ENCODE peak calls at places on chromosome 14, in five cellular contexts. One of them, this sample, is unnamed.
A peak's percentile ranks its signal among the peaks of the same experiment; 100 is the strongest.

GRCh38 chr14:43005807-43006206 is 1399.1 kb downstream of the LRFN5 start:
- DNase-seq in GM12878: no peak
- DNase-seq in HepG2: no peak
- DNase-seq in HCT116: no peak
- DNase-seq in SK-N-SH: no peak
- DNase-seq in this sample: no peak

GRCh38 chr14:37466003-37466622 is 128.9 kb downstream of the FOXA1 start:
- DNase-seq in GM12878: no peak
- DNase-seq in HepG2: peak; percentile 21
- DNase-seq in HCT116: no peak
- DNase-seq in SK-N-SH: no peak
- DNase-seq in this sample: no peak

GRCh38 chr14:68784298-68784910 is 8.5 kb downstream of the ZFP36L1 start:
- DNase-seq in GM12878: no peak
- DNase-seq in HepG2: peak; percentile 99
- DNase-seq in HCT116: no peak
- DNase-seq in SK-N-SH: no peak
- DNase-seq in this sample: no peak

GRCh38 chr14:71138236-71139057 is 231.2 kb downstream of the PCNX1 start:
- DNase-seq in GM12878: no peak
- DNase-seq in HepG2: no peak
- DNase-seq in HCT116: no peak
- DNase-seq in SK-N-SH: no peak
- DNase-seq in this sample: no peak

GRCh38 chr14:35534130-35534883 is at the start of gene INSM2:
- DNase-seq in GM12878: no peak
- DNase-seq in HepG2: no peak
- DNase-seq in HCT116: no peak
- DNase-seq in SK-N-SH: no peak
- DNase-seq in this sample: no peak

GRCh38 chr14:36270191-36270590 is 50.2 kb downstream of the MBIP start:
- DNase-seq in GM12878: no peak
- DNase-seq in HepG2: no peak
- DNase-seq in HCT116: no peak
- DNase-seq in SK-N-SH: no peak
- DNase-seq in this sample: no peak

GRCh38 chr14:100285021-100285912 is 21.0 kb downstream of the SLC25A29 start:
- DNase-seq in GM12878: no peak
- DNase-seq in HepG2: peak; percentile 40
- DNase-seq in HCT116: no peak
- DNase-seq in SK-N-SH: peak; percentile 99
- DNase-seq in this sample: no peak

GRCh38 chr14:95138876-95139275 is 18.5 kb downstream of the DICER1 start:
- DNase-seq in GM12878: no peak
- DNase-seq in HepG2: no peak
- DNase-seq in HCT116: no peak
- DNase-seq in SK-N-SH: no peak
- DNase-seq in this sample: no peak

GRCh38 chr14:63276492-63277342 is 42.0 kb downstream of the GPHB5 start:
- DNase-seq in GM12878: no peak
- DNase-seq in HepG2: peak; percentile 17
- DNase-seq in HCT116: peak; percentile 21
- DNase-seq in SK-N-SH: peak; percentile 48
- DNase-seq in this sample: no peak

GRCh38 chr14:73741876-73742519 is 27.8 kb upstream of the PNMA1 start:
- DNase-seq in GM12878: no peak
- DNase-seq in HepG2: no peak
- DNase-seq in HCT116: no peak
- DNase-seq in SK-N-SH: peak; percentile 44
- DNase-seq in this sample: no peak

GRCh38 chr14:59464651-59465569 is at the start of gene GPR135:
- DNase-seq in GM12878: no peak
- DNase-seq in HepG2: peak; percentile 24
- DNase-seq in HCT116: no peak
- DNase-seq in SK-N-SH: peak; percentile 86
- DNase-seq in this sample: no peak

GRCh38 chr14:64764641-64765520 is 60.7 kb downstream of the PLEKHG3 start:
- DNase-seq in GM12878: no peak
- DNase-seq in HepG2: peak; percentile 53
- DNase-seq in HCT116: peak; percentile 44
- DNase-seq in SK-N-SH: peak; percentile 90
- DNase-seq in this sample: peak; percentile 48

GRCh38 chr14:93006484-93007128 is 83.7 kb downstream of the CHGA start:
- DNase-seq in GM12878: no peak
- DNase-seq in HepG2: no peak
- DNase-seq in HCT116: no peak
- DNase-seq in SK-N-SH: no peak
- DNase-seq in this sample: no peak

GRCh38 chr14:34693228-34693939 is 21.0 kb downstream of the CFL2 start:
- DNase-seq in GM12878: no peak
- DNase-seq in HepG2: peak; percentile 45
- DNase-seq in HCT116: peak; percentile 37
- DNase-seq in SK-N-SH: no peak
- DNase-seq in this sample: no peak

GRCh38 chr14:39247256-39247655 is 13.5 kb downstream of the MIA2 start:
- DNase-seq in GM12878: no peak
- DNase-seq in HepG2: no peak
- DNase-seq in HCT116: no peak
- DNase-seq in SK-N-SH: no peak
- DNase-seq in this sample: no peak

GRCh38 chr14:77203611-77204456 is 22.2 kb downstream of the TMEM63C start:
- DNase-seq in GM12878: no peak
- DNase-seq in HepG2: no peak
- DNase-seq in HCT116: no peak
- DNase-seq in SK-N-SH: peak; percentile 70
- DNase-seq in this sample: no peak

GRCh38 chr14:86897704-86898513 is 1095.1 kb downstream of the GALC start:
- DNase-seq in GM12878: no peak
- DNase-seq in HepG2: peak; percentile 82
- DNase-seq in HCT116: no peak
- DNase-seq in SK-N-SH: no peak
- DNase-seq in this sample: no peak

GRCh38 chr14:86897224-86897623 is 1095.8 kb downstream of the GALC start:
- DNase-seq in GM12878: no peak
- DNase-seq in HepG2: no peak
- DNase-seq in HCT116: no peak
- DNase-seq in SK-N-SH: no peak
- DNase-seq in this sample: no peak

GRCh38 chr14:86892167-86892956 is 1100.6 kb downstream of the GALC start:
- DNase-seq in GM12878: no peak
- DNase-seq in HepG2: peak; percentile 79
- DNase-seq in HCT116: no peak
- DNase-seq in SK-N-SH: no peak
- DNase-seq in this sample: no peak
- TF ChIP-seq YY1 in GM12878: no peak
- TF ChIP-seq YY1 in HepG2: no peak
- TF ChIP-seq YY1 in HCT116: no peak
- TF ChIP-seq YY1 in SK-N-SH: no peak
- TF ChIP-seq YY1 in this sample: no peak

DNA sequence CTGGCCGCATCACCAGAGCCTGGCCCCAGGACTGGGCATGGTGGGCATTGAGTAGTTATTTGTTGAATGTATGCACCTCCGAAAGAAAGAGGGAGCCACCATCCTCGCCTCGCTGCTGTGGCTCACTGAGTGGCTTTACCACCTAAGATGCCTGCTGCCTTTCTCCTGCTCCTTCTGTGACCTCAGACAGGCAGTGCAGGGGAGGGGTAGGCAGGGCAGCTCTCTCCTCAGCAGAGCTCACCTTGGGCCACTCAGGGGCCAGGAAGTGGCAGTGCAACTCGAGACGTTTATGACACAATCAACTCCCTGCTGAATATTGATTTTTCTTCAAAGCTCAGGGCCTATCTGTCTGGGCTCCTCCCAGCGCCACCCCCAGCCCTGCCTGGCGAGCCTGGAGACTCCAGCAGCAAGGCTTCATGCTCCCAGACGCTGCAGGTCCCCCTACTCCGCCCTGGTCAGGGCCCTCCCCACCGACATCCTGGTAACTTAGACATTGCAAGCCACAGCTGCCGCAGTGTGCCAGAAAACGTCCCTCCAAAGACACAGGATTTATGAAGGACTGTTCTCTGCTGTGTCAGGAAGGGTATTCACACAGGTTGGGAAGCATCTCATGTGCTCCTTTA is 84.3 kb upstream of the DIO3 start:
- DNase-seq in GM12878: no peak
- DNase-seq in HepG2: peak; percentile 49
- DNase-seq in HCT116: peak; percentile 84
- DNase-seq in SK-N-SH: no peak
- DNase-seq in this sample: peak; percentile 42
- TF ChIP-seq YY1 in GM12878: no peak
- TF ChIP-seq YY1 in HepG2: no peak
- TF ChIP-seq YY1 in HCT116: peak; percentile 20
- TF ChIP-seq YY1 in SK-N-SH: no peak
- TF ChIP-seq YY1 in this sample: no peak

GRCh38 chr14:21231020-21231652 is 38.1 kb downstream of the HNRNPC start:
- DNase-seq in GM12878: no peak
- DNase-seq in HepG2: no peak
- DNase-seq in HCT116: no peak
- DNase-seq in SK-N-SH: no peak
- DNase-seq in this sample: no peak
- TF ChIP-seq YY1 in GM12878: no peak
- TF ChIP-seq YY1 in HepG2: no peak
- TF ChIP-seq YY1 in HCT116: no peak
- TF ChIP-seq YY1 in SK-N-SH: no peak
- TF ChIP-seq YY1 in this sample: no peak

DNA sequence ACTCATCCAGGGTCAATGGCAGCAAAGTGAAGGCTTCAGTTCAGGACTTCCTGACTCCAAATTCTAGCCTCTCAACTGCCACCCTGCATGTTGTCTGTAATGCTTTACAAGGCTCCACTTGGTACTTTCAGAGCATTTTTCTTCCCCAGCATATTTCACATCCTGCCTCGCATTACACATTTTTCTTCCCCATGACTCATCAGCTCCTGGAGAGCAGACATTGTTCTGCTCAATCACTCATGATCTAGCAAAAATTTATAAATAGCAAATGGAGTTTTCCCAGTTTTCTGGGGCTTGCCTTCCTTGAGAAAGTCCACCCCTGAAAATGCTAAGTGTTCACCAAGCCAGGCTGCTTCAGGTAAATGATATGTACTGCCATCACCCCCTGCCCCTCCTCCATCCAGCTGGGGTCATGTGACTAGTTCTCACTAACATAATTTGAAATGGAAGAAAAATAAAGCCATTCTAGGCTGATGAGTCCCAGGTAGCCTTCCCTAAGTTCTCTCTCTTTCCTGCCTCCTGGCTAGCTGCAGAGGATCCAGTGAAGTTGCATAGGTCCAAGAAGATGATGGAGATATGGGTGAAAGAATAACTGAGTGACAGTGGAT is 69.4 kb downstream of the ARMH4 start:
- DNase-seq in GM12878: no peak
- DNase-seq in HepG2: no peak
- DNase-seq in HCT116: peak; percentile 19
- DNase-seq in SK-N-SH: no peak
- DNase-seq in this sample: no peak
- TF ChIP-seq YY1 in GM12878: no peak
- TF ChIP-seq YY1 in HepG2: no peak
- TF ChIP-seq YY1 in HCT116: no peak
- TF ChIP-seq YY1 in SK-N-SH: peak; percentile 48
- TF ChIP-seq YY1 in this sample: no peak

DNA sequence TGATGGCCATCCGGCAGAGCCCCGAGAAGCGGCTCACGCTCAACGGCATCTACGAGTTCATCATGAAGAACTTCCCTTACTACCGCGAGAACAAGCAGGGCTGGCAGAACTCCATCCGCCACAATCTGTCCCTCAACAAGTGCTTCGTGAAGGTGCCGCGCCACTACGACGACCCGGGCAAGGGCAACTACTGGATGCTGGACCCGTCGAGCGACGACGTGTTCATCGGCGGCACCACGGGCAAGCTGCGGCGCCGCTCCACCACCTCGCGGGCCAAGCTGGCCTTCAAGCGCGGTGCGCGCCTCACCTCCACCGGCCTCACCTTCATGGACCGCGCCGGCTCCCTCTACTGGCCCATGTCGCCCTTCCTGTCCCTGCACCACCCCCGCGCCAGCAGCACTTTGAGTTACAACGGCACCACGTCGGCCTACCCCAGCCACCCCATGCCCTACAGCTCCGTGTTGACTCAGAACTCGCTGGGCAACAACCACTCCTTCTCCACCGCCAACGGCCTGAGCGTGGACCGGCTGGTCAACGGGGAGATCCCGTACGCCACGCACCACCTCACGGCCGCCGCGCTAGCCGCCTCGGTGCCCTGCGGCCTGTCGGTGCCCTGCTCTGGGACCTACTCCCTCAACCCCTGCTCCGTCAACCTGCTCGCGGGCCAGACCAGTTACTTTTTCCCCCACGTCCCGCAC is 1.4 kb downstream of the FOXG1 start:
- DNase-seq in GM12878: no peak
- DNase-seq in HepG2: no peak
- DNase-seq in HCT116: no peak
- DNase-seq in SK-N-SH: no peak
- DNase-seq in this sample: no peak
- TF ChIP-seq YY1 in GM12878: no peak
- TF ChIP-seq YY1 in HepG2: no peak
- TF ChIP-seq YY1 in HCT116: no peak
- TF ChIP-seq YY1 in SK-N-SH: no peak
- TF ChIP-seq YY1 in this sample: no peak

DNA sequence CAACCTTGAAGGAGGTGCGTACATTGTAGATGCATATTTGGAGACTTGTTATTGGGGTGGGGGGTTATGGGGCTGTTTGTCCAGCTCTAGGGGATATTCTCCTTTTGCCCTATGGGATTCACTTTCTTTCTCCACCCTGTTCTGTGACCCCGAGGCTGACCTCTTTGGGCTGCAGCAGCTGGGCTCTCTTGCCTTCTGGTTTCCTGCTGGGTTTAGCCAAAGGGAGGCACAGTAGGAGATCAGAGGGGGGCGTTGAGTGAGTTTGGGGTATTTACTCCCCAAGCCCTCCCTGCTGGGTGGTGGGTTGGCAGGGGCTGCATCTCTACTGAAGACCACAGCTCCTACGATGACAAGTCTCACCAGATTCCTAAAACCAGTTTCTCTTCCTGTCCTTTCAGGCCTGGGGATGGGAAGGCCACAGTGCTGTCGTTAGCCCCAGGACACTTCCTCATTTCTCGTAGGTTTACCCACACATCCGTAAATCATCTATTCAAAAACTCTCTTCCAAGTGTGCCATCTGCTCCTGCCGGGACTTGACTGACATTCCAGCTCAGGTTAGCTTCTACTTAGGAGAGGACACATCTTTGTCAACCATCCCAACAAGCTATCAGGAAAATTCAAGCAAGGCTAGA is 127.1 kb downstream of the TMEM30B start:
- DNase-seq in GM12878: no peak
- DNase-seq in HepG2: no peak
- DNase-seq in HCT116: no peak
- DNase-seq in SK-N-SH: no peak
- DNase-seq in this sample: no peak
- TF ChIP-seq YY1 in GM12878: no peak
- TF ChIP-seq YY1 in HepG2: no peak
- TF ChIP-seq YY1 in HCT116: no peak
- TF ChIP-seq YY1 in SK-N-SH: no peak
- TF ChIP-seq YY1 in this sample: no peak